ENCODE peak calls at places on chromosomes 2 and 18, in four cellular contexts. O is astrocyte, S is heart right ventricle, E is breast epithelium. T is an unnamed sample.
A peak's percentile ranks its signal among the peaks of the same experiment; 100 is the strongest.

GRCh38 chr2:212227755-212228154 is 310.8 kb downstream of the ERBB4 start:
- DNase-seq in O (peak; percentile 75), S (no peak), E (no peak), T (peak; percentile 92)

GRCh38 chr2:46540496-46541342 is 61.4 kb downstream of the TMEM247 start:
- DNase-seq in O (peak; percentile 83), S (no peak), E (no peak), T (peak; percentile 33)

GRCh38 chr18:34223893-34224422 is 755 bp downstream of the NOL4 start:
- DNase-seq in O (no peak), S (no peak), E (no peak), T (no peak)

GRCh38 chr2:74548919-74549684 is 4.6 kb downstream of the LOXL3 start:
- DNase-seq in O (no peak), S (peak; percentile 80), E (no peak), T (peak; percentile 40)

GRCh38 chr2:49002750-49003149 is 151.6 kb downstream of the FSHR start:
- DNase-seq in O (peak; percentile 86), S (no peak), E (no peak), T (no peak)

GRCh38 chr2:82139979-82140611 is 1835.5 kb upstream of the LRRTM1 start:
- DNase-seq in O (no peak), S (no peak), E (no peak), T (peak; percentile 61)

GRCh38 chr2:207176245-207176644 is 10.5 kb upstream of the KLF7 start:
- DNase-seq in O (no peak), S (no peak), E (no peak), T (no peak)

GRCh38 chr2:222861411-222862067 is 703 bp downstream of the ACSL3 start:
- DNase-seq in O (no peak), S (peak; percentile 60), E (no peak), T (no peak)

GRCh38 chr2:231615058-231615671 is 22.5 kb downstream of the TEX44 start:
- DNase-seq in O (no peak), S (peak; percentile 21), E (no peak), T (no peak)
- TF ChIP-seq CTCF in O (no peak), S (no peak), E (no peak), T (no peak)

GRCh38 chr2:108917526-108917925 is 71.5 kb downstream of the EDAR start:
- DNase-seq in O (no peak), S (no peak), E (no peak), T (no peak)

GRCh38 chr2:108917078-108917440 is 72.0 kb downstream of the EDAR start:
- DNase-seq in O (peak; percentile 28), S (no peak), E (no peak), T (peak; percentile 21)

GRCh38 chr2:108918941-108919341 is 70.1 kb downstream of the EDAR start:
- DNase-seq in O (no peak), S (no peak), E (no peak), T (no peak)

GRCh38 chr2:108918156-108918845 is 70.7 kb downstream of the EDAR start:
- DNase-seq in O (no peak), S (no peak), E (no peak), T (no peak)

GRCh38 chr2:108916397-108917077 is 72.5 kb downstream of the EDAR start:
- DNase-seq in O (no peak), S (no peak), E (no peak), T (no peak)
- H3K4me3 ChIP-seq in O (no peak overlapping the region), S (no peak overlapping the region), E (no peak overlapping the region), T (no peak overlapping the region)

GRCh38 chr2:60297296-60298010 is 256.0 kb downstream of the BCL11A start:
- DNase-seq in O (no peak), S (peak; percentile 14), E (no peak), T (no peak)

GRCh38 chr2:60294901-60295590 is 258.4 kb downstream of the BCL11A start:
- DNase-seq in O (no peak), S (no peak), E (no peak), T (no peak)

GRCh38 chr2:60296219-60296955 is 257.1 kb downstream of the BCL11A start:
- DNase-seq in O (no peak), S (no peak), E (no peak), T (no peak)

GRCh38 chr2:60292242-60292641 is 261.2 kb downstream of the BCL11A start:
- DNase-seq in O (no peak), S (no peak), E (no peak), T (no peak)

DNA sequence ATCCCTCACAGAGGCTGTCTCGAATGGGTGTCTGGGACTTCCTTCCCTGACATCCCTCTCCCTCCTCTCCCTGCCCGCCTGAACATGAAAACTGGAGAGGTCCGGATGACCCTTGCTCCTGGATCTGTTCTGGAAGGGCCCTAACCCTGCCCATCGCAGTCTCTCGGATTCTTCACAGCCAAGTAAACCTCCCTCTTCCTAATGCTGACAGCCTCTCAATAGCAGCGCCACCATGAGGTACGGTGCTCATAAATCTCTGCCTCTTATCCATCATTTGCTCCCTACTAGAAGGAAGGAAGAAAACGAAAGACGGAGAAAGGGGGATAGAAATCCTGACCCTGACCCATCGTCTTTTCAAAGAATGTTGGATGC is 257.9 kb downstream of the BCL11A start:
- DNase-seq in O (no peak), S (no peak), E (no peak), T (no peak)
- TF ChIP-seq CTCF in O (no peak), S (no peak), E (no peak), T (no peak)

DNA sequence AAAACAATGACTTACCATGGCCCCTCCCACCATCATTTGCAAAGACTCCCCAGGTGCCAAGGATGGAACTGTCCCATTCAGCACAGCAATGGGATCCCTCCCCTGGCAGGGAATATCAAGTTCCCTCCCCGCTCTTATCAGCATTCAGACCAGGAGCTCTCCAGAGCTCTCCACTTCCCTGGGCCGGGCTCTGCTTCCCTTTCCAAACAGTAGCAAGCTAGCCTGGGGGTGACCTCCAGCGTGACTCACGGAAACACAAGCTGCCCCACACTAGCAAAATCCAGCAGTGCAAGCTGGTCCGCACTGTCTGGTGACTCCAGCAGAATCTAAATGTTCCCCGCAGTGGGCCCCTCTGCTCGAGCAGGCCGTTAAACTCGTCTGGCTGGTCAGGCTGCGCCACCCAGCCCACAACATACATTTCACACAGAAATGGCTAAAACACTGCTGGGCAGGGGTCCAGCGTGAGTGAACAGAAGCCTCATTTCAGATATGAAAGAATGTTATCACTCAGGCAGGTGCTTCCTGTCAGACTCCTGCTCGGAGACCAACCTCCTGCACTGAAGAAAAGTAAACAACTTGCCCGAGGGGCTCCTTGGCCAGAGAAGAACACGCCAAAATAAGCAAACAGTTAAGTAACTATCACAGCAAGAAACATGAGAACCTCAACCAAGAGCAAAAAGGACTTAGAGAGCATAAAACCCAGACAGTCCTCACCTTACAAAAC is 33.9 kb downstream of the STAT1 start:
- DNase-seq in O (peak; percentile 70), S (peak; percentile 78), E (peak; percentile 79), T (peak; percentile 87)
- H3K4me3 ChIP-seq in O (no peak overlapping the region), S (no peak overlapping the region), E (no peak overlapping the region), T (no peak overlapping the region)